ENCODE peak calls at places on chromosomes 11 and 22, in eight cellular contexts. C is PC-3; Q is CD8-positive, alpha-beta T cell; Y is mammary epithelial cell; S is uterus; B is progenitor cell of endocrine pancreas; K is bronchial epithelial cell; O is A549. A is an unnamed sample.

GRCh38 chr22:42108848-42109247 is 18.3 kb upstream of the NDUFA6 start:
- DNase-seq in Q (no peak), B (no peak), O (no peak), S (no peak), C (no peak), K (no peak), Y (no peak), A (no peak)

GRCh38 chr22:17434856-17435255 is 65.6 kb downstream of the CECR2 start:
- DNase-seq in O (no peak), K (peak), S (no peak), B (no peak), Q (no peak), Y (peak), C (no peak), A (no peak)

GRCh38 chr11:88281317-88281712 is 56.2 kb downstream of the CTSC start:
- DNase-seq in Y (no peak), S (no peak), B (no peak), O (peak), C (peak), Q (no peak), K (peak), A (no peak)

GRCh38 chr11:9765320-9766101 is 101.6 kb downstream of the SWAP70 start:
- DNase-seq in Y (no peak), S (peak), K (no peak), Q (no peak), C (no peak), O (no peak), B (no peak), A (peak)

GRCh38 chr11:115687934-115688333 is 183.7 kb upstream of the CADM1 start:
- DNase-seq in C (no peak), O (no peak), S (no peak), B (no peak), K (no peak), Y (no peak), Q (no peak), A (no peak)

GRCh38 chr11:10302294-10302743 is 2.6 kb upstream of the ADM start:
- DNase-seq in O (no peak), C (peak), Y (no peak), S (no peak), K (no peak), B (no peak), Q (no peak), A (peak)

GRCh38 chr11:19431059-19431398 is 190.3 kb upstream of the E2F8 start:
- DNase-seq in O (no peak), C (no peak), Q (no peak), B (no peak), S (no peak), Y (no peak), K (no peak), A (no peak)

GRCh38 chr11:9716275-9717039 is 52.6 kb downstream of the SWAP70 start:
- DNase-seq in Y (no peak), K (peak), B (no peak), S (no peak), Q (no peak), C (peak), O (peak), A (no peak)

GRCh38 chr11:122863704-122864326 is 18.7 kb upstream of the JHY start:
- DNase-seq in C (peak), K (peak), B (no peak), S (peak), O (peak), Q (no peak), Y (no peak), A (peak)

GRCh38 chr22:37725551-37726239 is 28.8 kb downstream of the TRIOBP start:
- DNase-seq in C (no peak), Q (no peak), B (no peak), K (no peak), S (no peak), O (no peak), Y (no peak), A (no peak)

GRCh38 chr22:37728620-37729019 is 31.8 kb downstream of the TRIOBP start:
- DNase-seq in S (no peak), Y (no peak), B (no peak), C (no peak), O (no peak), Q (no peak), K (no peak), A (no peak)

GRCh38 chr22:37731804-37732471 is 35.1 kb downstream of the TRIOBP start:
- DNase-seq in S (no peak), B (no peak), O (peak), Y (no peak), K (no peak), C (no peak), Q (no peak), A (no peak)

DNA sequence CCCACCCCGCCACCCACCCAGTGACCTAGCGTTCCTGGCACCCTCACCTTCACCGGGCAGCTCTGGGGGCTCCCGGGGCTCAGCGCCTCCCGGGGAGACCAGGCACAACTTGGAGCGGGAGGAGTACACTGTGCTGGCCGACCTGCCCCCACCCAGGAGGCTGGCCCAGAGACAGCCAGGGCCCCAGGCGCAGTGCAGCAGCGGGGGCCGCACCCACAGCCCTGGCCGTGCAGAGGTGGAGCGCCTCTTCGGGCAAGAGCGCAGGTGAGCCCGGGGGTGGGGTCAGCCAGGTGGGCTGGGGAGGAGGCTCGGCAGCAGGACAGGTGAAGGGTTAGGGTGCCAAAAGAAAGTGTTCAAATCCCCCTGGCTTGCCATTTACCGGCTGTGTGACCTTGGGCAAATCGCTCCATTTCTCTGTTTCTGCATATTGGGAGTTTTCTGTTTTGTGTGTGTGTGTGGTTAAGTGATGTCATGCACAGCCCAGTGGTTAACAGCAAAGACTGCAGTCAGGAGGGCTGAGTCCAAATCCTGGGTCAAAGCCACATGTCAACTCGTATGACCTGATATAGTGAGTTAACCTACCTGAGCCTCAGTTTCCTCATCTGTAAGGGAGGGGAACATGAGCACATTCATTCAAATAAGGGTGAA is 29.5 kb downstream of the TRIOBP start:
- DNase-seq in K (no peak), C (no peak), Y (peak), Q (no peak), O (no peak), B (no peak), S (no peak), A (no peak)
- TF ChIP-seq CTCF in K (no peak), C (peak), Y (peak), Q (no peak), O (no peak), B (no peak), S (no peak), A (no peak)

DNA sequence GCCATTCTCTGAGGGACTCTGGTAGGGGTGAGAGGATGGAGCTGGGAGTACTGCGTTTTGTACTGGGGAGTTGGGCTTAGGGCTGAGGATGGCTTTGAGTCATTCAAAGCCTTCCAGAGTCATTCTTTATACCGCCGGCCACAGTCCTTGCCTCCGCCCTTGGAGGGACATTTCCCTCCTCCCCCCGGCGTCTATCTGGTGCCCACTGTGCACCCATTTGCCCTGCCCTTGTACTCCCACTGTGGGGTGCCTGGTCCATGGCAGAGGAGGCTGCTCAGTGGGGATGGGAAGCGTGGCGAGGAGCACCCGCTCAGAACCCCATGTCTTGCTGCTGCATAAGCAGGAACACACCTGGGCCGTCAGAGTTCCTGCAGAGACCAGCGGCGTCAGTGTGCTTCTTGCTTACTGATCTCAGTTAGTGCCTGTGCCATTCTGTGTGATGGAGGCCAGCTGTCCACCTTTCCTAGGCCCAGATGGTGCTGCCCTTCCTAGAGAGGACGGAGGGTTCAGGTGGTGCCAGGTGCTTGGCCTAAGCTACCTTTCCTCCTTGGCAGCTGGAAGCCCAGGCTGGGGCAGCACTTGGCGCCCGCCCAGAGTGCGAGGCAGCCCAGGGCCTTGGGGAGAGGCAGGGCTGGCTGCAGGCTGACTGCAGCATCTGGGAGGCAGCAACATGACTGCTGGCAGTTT is 23.3 kb upstream of the TMEM191C start:
- DNase-seq in Y (no peak), O (no peak), S (no peak), K (no peak), B (no peak), Q (no peak), C (no peak), A (no peak)
- TF ChIP-seq CTCF in Y (no peak), O (no peak), S (no peak), K (no peak), B (no peak), Q (no peak), C (no peak), A (no peak)

GRCh38 chr22:37752189-37753061 is 55.3 kb upstream of the GCAT start:
- DNase-seq in Q (no peak), S (peak), B (peak), O (peak), C (peak), Y (peak), K (peak), A (peak)
- TF ChIP-seq CTCF in Q (no peak), S (no peak), B (no peak), O (no peak), C (no peak), Y (no peak), K (no peak), A (no peak)

GRCh38 chr22:23386822-23387580 is 193.1 kb downstream of the IGLL1 start:
- DNase-seq in S (no peak), K (no peak), B (no peak), C (no peak), Q (no peak), O (no peak), Y (no peak), A (no peak)
- TF ChIP-seq CTCF in S (no peak), K (no peak), B (no peak), C (no peak), Q (no peak), O (no peak), Y (no peak), A (no peak)

GRCh38 chr11:1953489-1954284 is 6.6 kb downstream of the MRPL23 start:
- DNase-seq in O (no peak), Q (no peak), B (no peak), Y (no peak), S (no peak), K (no peak), C (no peak), A (no peak)
- TF ChIP-seq CTCF in O (peak), Q (no peak), B (no peak), Y (no peak), S (peak), K (no peak), C (no peak), A (peak)

A was measured in PC-9.